ENCODE peak calls at places on chromosomes 6 and 20, in four cellular contexts. M is nephron progenitor cell, I is heart right ventricle, Y is mesendoderm. R is an unnamed sample.
A peak's percentile ranks its signal among the peaks of the same experiment; 100 is the strongest.

GRCh38 chr6:136085370-136086115 is 164.6 kb downstream of the MTFR2 start:
- DNase-seq in I (no peak), Y (no peak), M (no peak), R (no peak)

GRCh38 chr20:6501061-6501460 is 266.4 kb upstream of the BMP2 start:
- DNase-seq in M (no peak), Y (no peak), I (no peak), R (no peak)

GRCh38 chr6:15573376-15573775 is 89.5 kb downstream of the DTNBP1 start:
- DNase-seq in M (no peak), I (no peak), Y (no peak), R (peak; percentile 13)

GRCh38 chr6:14540859-14541540 is 423.4 kb downstream of the CD83 start:
- DNase-seq in Y (no peak), M (no peak), I (no peak), R (no peak)

GRCh38 chr6:132961122-132961521 is 146.8 kb downstream of the RPS12 start:
- DNase-seq in Y (peak; percentile 32), M (no peak), I (no peak), R (no peak)

GRCh38 chr20:3461911-3462677 is 8.7 kb upstream of the ATRN start:
- DNase-seq in Y (no peak), M (no peak), I (no peak), R (no peak)

GRCh38 chr6:34150766-34151165 is 4.9 kb upstream of the GRM4 start:
- DNase-seq in Y (no peak), M (no peak), I (no peak), R (no peak)

GRCh38 chr6:128305228-128305627 is 215.2 kb downstream of the PTPRK start:
- DNase-seq in I (no peak), Y (no peak), M (no peak), R (no peak)

GRCh38 chr6:5511924-5512323 is 250.6 kb downstream of the FARS2 start:
- DNase-seq in M (no peak), Y (no peak), I (no peak), R (no peak)

GRCh38 chr20:44810391-44811149 is at the start of gene RIMS4:
- DNase-seq in Y (peak; percentile 36), I (no peak), M (peak; percentile 76), R (no peak)

GRCh38 chr20:52996726-52997125 is 24.6 kb downstream of the TSHZ2 start:
- DNase-seq in Y (no peak), M (no peak), I (no peak), R (no peak)

GRCh38 chr6:21741221-21742109 is 147.9 kb downstream of the SOX4 start:
- DNase-seq in Y (peak; percentile 51), M (no peak), I (no peak), R (no peak)

GRCh38 chr6:15401120-15401519 is 155.3 kb downstream of the JARID2 start:
- DNase-seq in Y (no peak), M (no peak), I (no peak), R (no peak)

GRCh38 chr6:115783402-115784061 is 277.2 kb downstream of the FRK start:
- DNase-seq in M (no peak), I (peak; percentile 8), Y (no peak), R (peak; percentile 1)

GRCh38 chr6:68880050-68880449 is 245.0 kb downstream of the ADGRB3 start:
- DNase-seq in M (no peak), I (no peak), Y (no peak), R (no peak)

GRCh38 chr6:167826230-167827061 is at the start of gene AFDN:
- DNase-seq in Y (peak; percentile 76), I (peak; percentile 75), M (peak; percentile 74), R (peak; percentile 73)

GRCh38 chr6:104885518-104886043 is 25.9 kb upstream of the HACE1 start:
- DNase-seq in I (no peak), Y (no peak), M (no peak), R (no peak)

GRCh38 chr6:116246089-116246488 is 7.8 kb downstream of the TSPYL4 start:
- DNase-seq in M (no peak), Y (no peak), I (no peak), R (no peak)

GRCh38 chr6:45661667-45662066 is 283.9 kb upstream of the SUPT3H start:
- DNase-seq in Y (no peak), M (no peak), I (no peak), R (no peak)

GRCh38 chr6:145529582-145529981 is 205.7 kb downstream of the EPM2A start:
- DNase-seq in M (no peak), I (no peak), Y (no peak), R (peak; percentile 22)

GRCh38 chr20:62553838-62554161 is 78.0 kb upstream of the GATA5 start:
- DNase-seq in Y (no peak), M (no peak), I (no peak), R (no peak)

GRCh38 chr6:153032255-153032882 is 29.9 kb upstream of the MTRF1L start:
- DNase-seq in Y (peak; percentile 44), M (no peak), I (no peak), R (no peak)

R was measured in LNCaP clone FGC.